ENCODE peak calls at places on chromosomes 11 and 22, in four cellular contexts. T, G, B and J are unnamed samples.

GRCh38 chr22:46112405-46112804 is 37.9 kb upstream of the PPARA start:
- DNase-seq in T (no peak), G (no peak), B (no peak), J (no peak)

GRCh38 chr11:64767344-64768299 is 7.8 kb upstream of the PYGM start:
- DNase-seq in T (peak), G (peak), B (peak), J (no peak)

GRCh38 chr11:119116235-119116594 is 5.2 kb upstream of the HINFP start:
- DNase-seq in T (no peak), G (no peak), B (no peak), J (no peak)

GRCh38 chr11:125270711-125271110 is 106.2 kb downstream of the PKNOX2 start:
- DNase-seq in T (no peak), G (no peak), B (no peak), J (no peak)

GRCh38 chr11:74853223-74853622 is 95.7 kb downstream of the XRRA1 start:
- DNase-seq in T (no peak), G (no peak), B (no peak), J (no peak)

GRCh38 chr11:2113776-2114175 is 25.4 kb downstream of the IGF2 start:
- DNase-seq in T (no peak), G (no peak), B (no peak), J (no peak)

GRCh38 chr11:75352417-75353206 is 1.2 kb upstream of the ARRB1 start:
- DNase-seq in T (peak), G (no peak), B (no peak), J (no peak)

GRCh38 chr11:119666061-119666460 is 62.9 kb downstream of the NECTIN1 start:
- DNase-seq in T (no peak), G (no peak), B (no peak), J (no peak)

GRCh38 chr22:38298312-38299000 is 18.8 kb downstream of the CSNK1E start:
- DNase-seq in T (no peak), G (no peak), B (no peak), J (no peak)

GRCh38 chr11:15146271-15147003 is 31.7 kb downstream of the INSC start:
- DNase-seq in T (no peak), G (no peak), B (no peak), J (no peak)

GRCh38 chr11:96337541-96338530 is 5.2 kb downstream of the MAML2 start:
- DNase-seq in T (no peak), G (no peak), B (peak), J (peak)

GRCh38 chr11:69926376-69927050 is 107.3 kb upstream of the FGF3 start:
- DNase-seq in T (no peak), G (no peak), B (no peak), J (no peak)

GRCh38 chr22:45968751-45969413 is 8.1 kb downstream of the WNT7B start:
- DNase-seq in T (no peak), G (no peak), B (no peak), J (no peak)

GRCh38 chr22:24325105-24325757 is 54.6 kb downstream of the SPECC1L start:
- DNase-seq in T (no peak), G (peak), B (peak), J (peak)

GRCh38 chr22:39238966-39239510 is 5.7 kb downstream of the PDGFB start:
- DNase-seq in T (no peak), G (no peak), B (no peak), J (no peak)

GRCh38 chr22:42907404-42908081 is 50.5 kb upstream of the ARFGAP3 start:
- DNase-seq in T (no peak), G (no peak), B (no peak), J (no peak)

GRCh38 chr11:14300661-14301304 is 58.2 kb downstream of the RRAS2 start:
- DNase-seq in T (peak), G (peak), B (peak), J (peak)

GRCh38 chr11:14908214-14908880 is 16.3 kb upstream of the CYP2R1 start:
- DNase-seq in T (peak), G (no peak), B (peak), J (no peak)

GRCh38 chr11:132073787-132074186 is 703.4 kb downstream of the NTM start:
- DNase-seq in T (no peak), G (no peak), B (no peak), J (no peak)

GRCh38 chr11:71500601-71501021 is 26.5 kb upstream of the KRTAP5-7 start:
- DNase-seq in T (peak), G (no peak), B (peak), J (no peak)

GRCh38 chr11:119340335-119341221 is at the start of gene C1QTNF5:
- DNase-seq in T (peak), G (no peak), B (peak), J (peak)

GRCh38 chr11:45616802-45617549 is 48.4 kb downstream of the CHST1 start:
- DNase-seq in T (no peak), G (no peak), B (no peak), J (no peak)